ENCODE peak calls at places on chromosomes 12 and 14, in four cellular contexts. C is tibial artery, T is NCI-H226, J is tibial nerve. E is an unnamed sample.

GRCh38 chr14:69242311-69243224 is 17.4 kb upstream of the GALNT16 start:
- DNase-seq in J (peak), T (peak), C (peak), E (peak)

GRCh38 chr12:21771311-21771710 is 3.2 kb downstream of the KCNJ8 start:
- DNase-seq in C (no peak), T (no peak), J (no peak), E (no peak)

GRCh38 chr14:104794099-104794498 is 1.4 kb downstream of the AKT1 start:
- DNase-seq in C (no peak), J (no peak), T (no peak), E (peak)

GRCh38 chr14:91872517-91873470 is 5.5 kb upstream of the TC2N start:
- DNase-seq in T (peak), C (peak), J (peak), E (peak)

GRCh38 chr12:21334100-21334499 is 617 bp downstream of the SLCO1A2 start:
- DNase-seq in T (no peak), C (no peak), J (no peak), E (no peak)

GRCh38 chr12:109715310-109716091 is 1.9 kb downstream of the FAM222A start:
- DNase-seq in J (no peak), T (no peak), C (no peak), E (no peak)

GRCh38 chr12:5170894-5171293 is 127.2 kb downstream of the KCNA5 start:
- DNase-seq in T (no peak), C (no peak), J (no peak), E (no peak)

GRCh38 chr14:75811136-75811839 is 150.2 kb downstream of the TTLL5 start:
- DNase-seq in T (no peak), J (no peak), C (no peak), E (no peak)